ENCODE peak calls at places on chromosomes 4 and X, in five cellular contexts. K, H, D, B and I are unnamed samples.

GRCh38 chr4:94960703-94961102 is 202.9 kb downstream of the BMPR1B start:
- DNase-seq in K (peak; percentile 37), H (no peak), D (no peak), B (no peak), I (no peak)

GRCh38 chr4:140982613-140983340 is 150.5 kb downstream of the RNF150 start:
- DNase-seq in K (no peak), H (no peak), D (no peak), B (no peak), I (no peak)

GRCh38 chr4:3322059-3322550 is 29.3 kb downstream of the RGS12 start:
- DNase-seq in K (peak; percentile 36), H (no peak), D (no peak), B (peak; percentile 83), I (peak; percentile 42)

GRCh38 chr4:55588160-55588559 is 3.9 kb downstream of the PDCL2 start:
- DNase-seq in K (no peak), H (no peak), D (no peak), B (no peak), I (no peak)

GRCh38 chr4:157994863-157995262 is 178.0 kb downstream of the GASK1B start:
- DNase-seq in K (no peak), H (no peak), D (no peak), B (no peak), I (no peak)

GRCh38 chr4:575281-576141 is 584 bp downstream of the TMEM271 start:
- DNase-seq in K (peak; percentile 80), H (peak; percentile 65), D (no peak), B (peak; percentile 79), I (no peak)

GRCh38 chr4:70437212-70437611 is 34.8 kb upstream of the MUC7 start:
- DNase-seq in K (no peak), H (no peak), D (no peak), B (no peak), I (no peak)

GRCh38 chr4:113584407-113585150 is 177.0 kb downstream of the CAMK2D start:
- DNase-seq in K (peak; percentile 92), H (no peak), D (no peak), B (no peak), I (no peak)

GRCh38 chr4:132344924-132345828 is 803.9 kb upstream of the PCDH10 start:
- DNase-seq in K (no peak), H (no peak), D (no peak), B (no peak), I (no peak)

GRCh38 chrX:106917830-106918500 is 2.2 kb upstream of the CLDN2 start:
- DNase-seq in K (peak; percentile 70), H (no peak), D (no peak), B (no peak), I (no peak)

GRCh38 chrX:17375631-17376380 is 806 bp downstream of the NHS start:
- DNase-seq in K (peak; percentile 28), H (peak; percentile 45), D (no peak), B (no peak), I (peak; percentile 64)

GRCh38 chrX:153488231-153488914 is 6.4 kb upstream of the BGN start:
- DNase-seq in K (peak; percentile 31), H (no peak), D (no peak), B (no peak), I (no peak)

GRCh38 chrX:39705299-39705698 is 392.5 kb downstream of the BCOR start:
- DNase-seq in K (peak; percentile 93), H (no peak), D (peak; percentile 78), B (peak; percentile 90), I (peak; percentile 83)

GRCh38 chr4:148065069-148065468 is 333.2 kb downstream of the ARHGAP10 start:
- DNase-seq in K (peak; percentile 78), H (no peak), D (no peak), B (peak; percentile 29), I (no peak)

GRCh38 chr4:123418486-123418931 is 21.9 kb downstream of the SPRY1 start:
- DNase-seq in K (peak; percentile 95), H (no peak), D (peak; percentile 68), B (no peak), I (no peak)

GRCh38 chr4:159390648-159391047 is 287.8 kb downstream of the RAPGEF2 start:
- DNase-seq in K (peak; percentile 99), H (no peak), D (no peak), B (no peak), I (no peak)

GRCh38 chr4:176774852-176775251 is 17.9 kb downstream of the VEGFC start:
- DNase-seq in K (no peak), H (no peak), D (no peak), B (no peak), I (no peak)

GRCh38 chrX:18617351-18617750 is 54.6 kb downstream of the RS1 start:
- DNase-seq in K (peak; percentile 56), H (no peak), D (no peak), B (no peak), I (no peak)

GRCh38 chr4:53376900-53377299 is 541 bp upstream of the FIP1L1 start:
- DNase-seq in K (no peak), H (no peak), D (no peak), B (no peak), I (no peak)

GRCh38 chr4:6493668-6494304 is 21.4 kb upstream of the PPP2R2C start:
- DNase-seq in K (peak; percentile 49), H (no peak), D (no peak), B (peak; percentile 75), I (no peak)

GRCh38 chr4:124745988-124746801 is 33.7 kb upstream of the ANKRD50 start:
- DNase-seq in K (peak; percentile 46), H (no peak), D (no peak), B (no peak), I (no peak)

GRCh38 chr4:53854991-53855885 is 209.2 kb downstream of the CHIC2 start:
- DNase-seq in K (peak; percentile 48), H (no peak), D (no peak), B (no peak), I (no peak)

DNA sequence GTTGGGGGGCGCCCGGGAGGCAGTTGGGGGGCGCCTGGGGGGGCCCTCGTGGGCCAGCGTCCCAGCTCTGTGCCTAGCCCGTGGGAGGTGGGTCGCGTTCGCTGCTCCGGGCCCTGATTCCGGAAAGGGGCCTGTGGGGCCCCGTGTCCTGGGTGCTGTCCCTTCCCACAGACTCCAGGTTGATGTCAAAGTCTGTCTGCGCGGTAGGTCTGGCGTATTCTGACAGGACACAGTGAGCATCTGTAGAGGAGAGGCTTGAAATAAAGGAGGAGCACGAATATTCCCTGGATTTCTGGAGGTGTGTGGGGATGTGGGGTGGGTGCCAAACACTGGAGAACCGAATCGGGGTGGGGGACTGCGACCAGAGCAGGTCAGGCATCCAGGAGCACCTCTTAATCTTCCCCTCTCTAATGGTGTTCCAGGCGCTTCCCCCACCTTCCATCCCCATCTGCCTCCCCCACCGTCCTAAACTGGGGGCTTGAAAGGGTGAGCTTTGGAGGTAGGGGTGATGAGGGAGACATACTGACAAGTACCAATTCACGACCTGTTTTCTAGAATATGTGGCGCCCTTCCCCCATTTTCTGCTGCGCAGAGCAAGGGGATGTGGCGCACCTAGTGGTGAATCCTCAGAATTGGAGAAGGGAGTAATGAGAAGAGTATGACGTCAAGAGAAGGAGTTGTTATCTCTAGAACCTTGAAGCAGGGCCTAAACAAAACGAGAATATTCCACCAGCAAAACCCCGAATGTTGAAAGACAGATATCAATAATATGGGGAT is 873 bp downstream of the GPRASP1 start:
- DNase-seq in K (peak; percentile 60), H (no peak), D (peak; percentile 56), B (no peak), I (no peak)
- TF ChIP-seq CTCF in K (peak; percentile 71), H (peak; percentile 56), D (peak; percentile 60), B (no peak), I (peak; percentile 53)

GRCh38 chrX:138711399-138712347 is at the start of gene FGF13:
- DNase-seq in K (no peak), H (peak; percentile 46), D (peak; percentile 26), B (no peak), I (peak; percentile 49)
- TF ChIP-seq CTCF in K (no peak), H (peak; percentile 66), D (no peak), B (no peak), I (peak; percentile 16)

GRCh38 chrX:70973221-70973620 is 42.3 kb upstream of the SLC7A3 start:
- DNase-seq in K (peak; percentile 11), H (no peak), D (no peak), B (no peak), I (no peak)

GRCh38 chrX:70969635-70970481 is 39.0 kb upstream of the SLC7A3 start:
- DNase-seq in K (no peak), H (no peak), D (no peak), B (no peak), I (no peak)

GRCh38 chrX:70970482-70970999 is 39.6 kb upstream of the SLC7A3 start:
- DNase-seq in K (peak; percentile 53), H (no peak), D (no peak), B (no peak), I (no peak)
- TF ChIP-seq CTCF in K (peak; percentile 38), H (peak; percentile 48), D (no peak), B (no peak), I (peak; percentile 21)

DNA sequence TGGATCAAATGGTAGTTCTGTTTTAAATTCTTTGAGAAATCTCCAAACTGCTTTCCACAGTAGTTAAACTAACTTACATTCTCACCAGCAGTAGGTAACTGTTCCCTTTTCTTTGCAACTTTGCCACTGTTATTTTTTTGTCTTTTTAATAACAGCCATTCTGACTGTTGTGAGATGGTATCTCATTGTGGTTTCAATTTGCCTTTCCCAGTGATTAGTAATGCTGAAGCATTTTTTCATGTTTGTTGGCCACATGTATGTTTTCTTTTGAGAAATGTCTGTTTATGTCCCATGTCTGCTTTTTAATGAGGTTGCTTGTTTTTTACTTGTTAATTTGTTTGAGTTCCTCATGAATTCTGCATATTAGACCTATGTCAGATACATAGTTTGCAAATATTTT is 198.8 kb downstream of the RAB28 start:
- DNase-seq in K (no peak), H (no peak), D (no peak), B (no peak), I (no peak)
- TF ChIP-seq CTCF in K (no peak), H (no peak), D (no peak), B (no peak), I (no peak)

GRCh38 chrX:87337267-87337666 is 180.3 kb upstream of the KLHL4 start:
- DNase-seq in K (peak; percentile 15), H (no peak), D (no peak), B (no peak), I (no peak)
- TF ChIP-seq CTCF in K (peak; percentile 27), H (peak; percentile 36), D (no peak), B (no peak), I (no peak)